ENCODE peak calls at places on chromosome 12, in seven cellular contexts. One of them, this sample, is unnamed.

GRCh38 chr12:70648831-70649230 is 11.6 kb upstream of the PTPRB start:
- DNase-seq in MM.1S: no peak
- DNase-seq in HCT116: no peak
- DNase-seq in GM23338: no peak
- DNase-seq in PC-3: peak
- DNase-seq in hepatocyte: no peak
- DNase-seq in GM23248: peak
- DNase-seq in this sample: no peak

GRCh38 chr12:39619660-39620433 is at the start of gene ABCD2:
- DNase-seq in GM23248: peak
- DNase-seq in HCT116: peak
- DNase-seq in MM.1S: peak
- DNase-seq in GM23338: peak
- DNase-seq in PC-3: peak
- DNase-seq in hepatocyte: peak
- DNase-seq in this sample: peak

GRCh38 chr12:34384693-34385092 is 362.4 kb downstream of the ALG10 start:
- DNase-seq in PC-3: no peak
- DNase-seq in GM23338: no peak
- DNase-seq in hepatocyte: no peak
- DNase-seq in HCT116: no peak
- DNase-seq in MM.1S: no peak
- DNase-seq in GM23248: no peak
- DNase-seq in this sample: no peak

GRCh38 chr12:48996794-48997718 is 2.1 kb downstream of the DDN start:
- DNase-seq in hepatocyte: peak
- DNase-seq in MM.1S: peak
- DNase-seq in HCT116: no peak
- DNase-seq in GM23248: peak
- DNase-seq in GM23338: peak
- DNase-seq in PC-3: peak
- DNase-seq in this sample: peak

GRCh38 chr12:101325590-101325989 is 45.7 kb downstream of the UTP20 start:
- DNase-seq in GM23248: no peak
- DNase-seq in PC-3: no peak
- DNase-seq in HCT116: no peak
- DNase-seq in MM.1S: no peak
- DNase-seq in hepatocyte: no peak
- DNase-seq in GM23338: no peak
- DNase-seq in this sample: no peak

GRCh38 chr12:131094831-131095805 is 141.4 kb downstream of the ADGRD1 start:
- DNase-seq in GM23338: no peak
- DNase-seq in GM23248: no peak
- DNase-seq in PC-3: no peak
- DNase-seq in HCT116: no peak
- DNase-seq in hepatocyte: no peak
- DNase-seq in MM.1S: no peak
- DNase-seq in this sample: no peak

GRCh38 chr12:49410833-49411232 is 43.6 kb downstream of the SPATS2 start:
- DNase-seq in GM23248: no peak
- DNase-seq in GM23338: no peak
- DNase-seq in HCT116: no peak
- DNase-seq in PC-3: no peak
- DNase-seq in hepatocyte: no peak
- DNase-seq in MM.1S: no peak
- DNase-seq in this sample: no peak

GRCh38 chr12:15276088-15276698 is 46.1 kb upstream of the PTPRO start:
- DNase-seq in GM23338: peak
- DNase-seq in HCT116: peak
- DNase-seq in MM.1S: no peak
- DNase-seq in GM23248: peak
- DNase-seq in hepatocyte: peak
- DNase-seq in PC-3: peak
- DNase-seq in this sample: peak

GRCh38 chr12:64584173-64584555 is 26.1 kb upstream of the RASSF3 start:
- DNase-seq in MM.1S: no peak
- DNase-seq in GM23338: no peak
- DNase-seq in GM23248: no peak
- DNase-seq in PC-3: no peak
- DNase-seq in HCT116: no peak
- DNase-seq in hepatocyte: no peak
- DNase-seq in this sample: no peak

DNA sequence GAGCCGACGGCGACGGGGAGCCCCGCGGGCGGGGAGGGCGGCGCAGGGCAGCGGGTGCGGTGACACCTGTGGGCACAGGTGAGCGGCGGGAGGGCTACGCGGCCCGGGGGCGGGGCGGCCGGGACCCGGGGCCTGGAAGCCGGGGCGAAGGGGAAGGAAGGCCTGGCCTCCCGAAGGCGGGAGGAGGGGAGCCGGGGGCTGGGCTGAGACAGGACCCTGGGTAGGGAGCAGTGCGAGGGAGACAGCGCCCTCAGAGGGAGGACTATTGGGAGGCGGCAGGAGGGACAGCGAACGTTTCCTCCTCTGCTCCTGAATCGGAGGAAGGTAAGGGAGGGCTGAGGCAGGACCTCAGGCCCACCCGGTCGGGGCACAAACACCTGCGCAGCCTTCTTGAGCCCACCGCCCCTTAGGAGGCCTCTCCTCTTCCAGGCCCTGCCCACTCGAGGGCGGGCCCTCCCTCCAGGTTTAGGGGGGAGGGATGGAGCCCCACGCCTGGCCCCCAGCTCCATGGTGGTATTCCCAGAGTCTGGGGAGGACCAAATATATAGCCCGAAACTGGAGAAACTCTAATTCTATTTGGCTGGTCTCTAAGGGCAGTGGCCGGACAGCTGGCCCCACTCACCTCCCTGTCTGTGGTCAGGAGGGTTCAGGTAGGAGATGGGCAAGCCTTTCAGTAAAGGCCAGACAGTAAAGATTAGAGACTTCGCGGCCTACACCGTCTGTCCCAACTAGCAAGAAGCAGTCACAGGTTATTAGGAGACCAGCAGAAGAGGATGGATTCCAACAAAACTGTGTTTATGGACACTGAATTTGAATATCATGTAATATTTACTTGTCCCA is 509 bp downstream of the PLEKHG6 start:
- DNase-seq in MM.1S: no peak
- DNase-seq in HCT116: no peak
- DNase-seq in GM23338: peak
- DNase-seq in hepatocyte: peak
- DNase-seq in PC-3: no peak
- DNase-seq in GM23248: no peak
- DNase-seq in this sample: peak
- TF ChIP-seq EZH2 in MM.1S: no peak
- TF ChIP-seq EZH2 in HCT116: no peak
- TF ChIP-seq EZH2 in GM23338: no peak
- TF ChIP-seq EZH2 in hepatocyte: no peak
- TF ChIP-seq EZH2 in PC-3: no peak
- TF ChIP-seq EZH2 in GM23248: no peak
- TF ChIP-seq EZH2 in this sample: no peak

GRCh38 chr12:94620611-94621010 is 29.7 kb downstream of the TMCC3 start:
- DNase-seq in HCT116: no peak
- DNase-seq in PC-3: no peak
- DNase-seq in hepatocyte: no peak
- DNase-seq in GM23338: no peak
- DNase-seq in MM.1S: no peak
- DNase-seq in GM23248: no peak
- DNase-seq in this sample: no peak
- TF ChIP-seq EZH2phosphoT487 in HCT116: no peak
- TF ChIP-seq EZH2phosphoT487 in PC-3: no peak
- TF ChIP-seq EZH2phosphoT487 in hepatocyte: no peak
- TF ChIP-seq EZH2phosphoT487 in GM23338: no peak
- TF ChIP-seq EZH2phosphoT487 in MM.1S: no peak
- TF ChIP-seq EZH2phosphoT487 in GM23248: no peak
- TF ChIP-seq EZH2phosphoT487 in this sample: no peak

DNA sequence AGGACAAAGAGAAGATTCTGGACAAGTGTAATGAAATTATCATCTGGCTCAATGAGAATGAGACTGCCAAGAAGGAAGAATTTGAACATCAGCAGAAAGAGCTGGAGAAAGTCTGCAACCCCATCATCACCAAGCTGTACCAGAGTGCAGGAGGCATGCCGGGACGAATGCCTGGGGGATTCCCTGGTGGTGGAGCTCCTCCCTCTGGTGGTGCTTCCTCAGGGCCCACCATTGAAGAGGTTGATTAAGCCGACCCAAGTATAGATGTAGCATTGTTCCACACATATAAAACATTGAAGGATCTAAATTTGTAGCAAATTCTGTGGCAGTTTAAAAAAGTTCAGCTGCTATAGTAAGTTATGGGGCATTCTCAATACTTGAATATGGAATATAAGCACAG is 174.3 kb upstream of the CCND2 start:
- DNase-seq in MM.1S: no peak
- DNase-seq in GM23338: peak
- DNase-seq in PC-3: no peak
- DNase-seq in GM23248: no peak
- DNase-seq in HCT116: no peak
- DNase-seq in hepatocyte: no peak
- DNase-seq in this sample: peak
- TF ChIP-seq EZH2 in MM.1S: no peak
- TF ChIP-seq EZH2 in GM23338: no peak
- TF ChIP-seq EZH2 in PC-3: no peak
- TF ChIP-seq EZH2 in GM23248: no peak
- TF ChIP-seq EZH2 in HCT116: no peak
- TF ChIP-seq EZH2 in hepatocyte: no peak
- TF ChIP-seq EZH2 in this sample: no peak

GRCh38 chr12:78797201-78797931 is 67.2 kb upstream of the SYT1 start:
- DNase-seq in GM23248: peak
- DNase-seq in HCT116: no peak
- DNase-seq in hepatocyte: no peak
- DNase-seq in MM.1S: no peak
- DNase-seq in PC-3: peak
- DNase-seq in GM23338: no peak
- DNase-seq in this sample: no peak
- TF ChIP-seq EZH2phosphoT487 in GM23248: no peak
- TF ChIP-seq EZH2phosphoT487 in HCT116: no peak
- TF ChIP-seq EZH2phosphoT487 in hepatocyte: no peak
- TF ChIP-seq EZH2phosphoT487 in MM.1S: no peak
- TF ChIP-seq EZH2phosphoT487 in PC-3: no peak
- TF ChIP-seq EZH2phosphoT487 in GM23338: no peak
- TF ChIP-seq EZH2phosphoT487 in this sample: no peak

DNA sequence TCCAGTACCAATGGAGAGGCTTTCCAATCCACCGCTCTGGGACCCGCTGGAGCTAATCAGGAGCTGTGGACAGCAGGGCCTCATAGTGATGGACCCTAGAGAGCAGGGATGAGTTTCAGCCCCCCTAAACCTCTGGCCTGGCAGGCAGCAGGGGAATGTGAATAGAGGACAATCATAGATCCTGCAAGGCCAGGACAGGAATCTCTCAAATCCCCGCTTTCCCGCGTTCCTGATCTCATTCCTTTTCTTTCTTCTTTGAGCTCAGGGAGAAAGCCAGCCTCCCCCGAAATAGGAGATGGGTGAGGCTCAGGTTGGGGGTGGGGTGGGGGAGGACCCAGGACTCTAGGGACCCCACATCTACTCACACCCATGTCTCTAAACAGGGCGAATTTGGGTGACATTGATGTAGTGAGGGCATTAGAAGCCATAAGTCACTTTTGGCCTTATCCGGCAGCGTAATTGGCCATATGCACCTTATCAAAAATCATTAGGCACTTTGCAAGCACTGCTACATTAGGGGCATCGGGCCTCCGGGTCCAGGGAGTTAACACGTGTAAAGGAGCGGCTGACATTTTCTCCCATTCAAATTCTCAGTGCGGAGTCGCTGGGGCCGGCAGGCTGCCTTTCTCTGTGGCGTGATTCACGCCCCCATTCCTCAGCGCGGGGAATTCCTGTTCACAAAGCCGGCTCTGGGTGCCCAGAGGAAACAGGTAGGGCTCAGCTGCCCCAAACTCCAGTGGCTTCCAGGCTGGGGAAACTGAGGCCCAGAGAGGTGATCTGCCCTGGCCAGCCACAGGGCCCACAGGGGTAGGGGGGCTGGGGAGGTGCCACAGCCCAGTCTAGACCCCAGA is 1.6 kb downstream of the LHX5 start:
- DNase-seq in MM.1S: no peak
- DNase-seq in HCT116: no peak
- DNase-seq in GM23338: no peak
- DNase-seq in GM23248: no peak
- DNase-seq in PC-3: no peak
- DNase-seq in hepatocyte: no peak
- DNase-seq in this sample: peak
- TF ChIP-seq EZH2 in MM.1S: no peak
- TF ChIP-seq EZH2 in HCT116: no peak
- TF ChIP-seq EZH2 in GM23338: peak
- TF ChIP-seq EZH2 in GM23248: no peak
- TF ChIP-seq EZH2 in PC-3: peak
- TF ChIP-seq EZH2 in hepatocyte: no peak
- TF ChIP-seq EZH2 in this sample: no peak

GRCh38 chr12:78343657-78344056 is 513.0 kb downstream of the NAV3 start:
- DNase-seq in GM23248: no peak
- DNase-seq in HCT116: no peak
- DNase-seq in PC-3: peak
- DNase-seq in hepatocyte: no peak
- DNase-seq in MM.1S: no peak
- DNase-seq in GM23338: no peak
- DNase-seq in this sample: no peak

GRCh38 chr12:78340406-78340805 is 509.7 kb downstream of the NAV3 start:
- DNase-seq in MM.1S: no peak
- DNase-seq in GM23248: no peak
- DNase-seq in GM23338: no peak
- DNase-seq in hepatocyte: no peak
- DNase-seq in PC-3: no peak
- DNase-seq in HCT116: no peak
- DNase-seq in this sample: no peak

DNA sequence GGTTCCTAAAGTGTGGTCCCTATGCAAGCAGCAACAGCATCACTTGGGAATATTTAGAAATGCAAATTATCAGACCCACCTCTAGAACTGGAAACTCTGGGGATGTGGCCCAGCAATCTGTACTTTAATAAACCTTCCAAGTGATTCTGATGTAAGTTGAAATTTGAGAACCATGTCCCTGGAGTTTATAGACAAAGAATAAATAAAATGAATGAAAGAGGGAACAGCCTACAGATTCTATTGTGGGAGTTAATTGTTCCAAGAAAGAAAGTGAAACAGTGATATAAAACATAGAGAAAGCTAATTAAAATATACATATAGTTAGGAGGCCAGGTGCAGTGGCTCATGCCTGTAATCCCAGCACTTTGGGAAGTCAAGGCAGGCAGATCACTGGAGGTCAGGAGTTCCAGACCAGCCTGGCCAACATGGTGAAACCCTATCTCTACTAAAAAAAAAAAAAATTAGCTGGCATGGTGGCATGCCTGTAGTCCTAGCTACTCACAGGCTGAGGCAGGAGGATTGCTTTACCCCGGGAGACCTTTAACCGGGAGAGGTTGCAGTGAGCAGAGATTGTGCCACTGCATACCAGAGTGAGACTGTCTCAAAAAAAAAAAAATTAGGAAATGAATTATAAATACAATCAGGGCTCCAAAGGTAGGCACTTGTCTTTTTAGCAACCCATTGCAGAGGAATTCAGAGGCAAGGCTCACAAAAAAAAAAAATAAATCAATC is 507.5 kb downstream of the NAV3 start:
- DNase-seq in HCT116: no peak
- DNase-seq in MM.1S: no peak
- DNase-seq in hepatocyte: no peak
- DNase-seq in GM23338: no peak
- DNase-seq in GM23248: no peak
- DNase-seq in PC-3: no peak
- DNase-seq in this sample: no peak
- TF ChIP-seq EZH2phosphoT487 in HCT116: no peak
- TF ChIP-seq EZH2phosphoT487 in MM.1S: no peak
- TF ChIP-seq EZH2phosphoT487 in hepatocyte: no peak
- TF ChIP-seq EZH2phosphoT487 in GM23338: no peak
- TF ChIP-seq EZH2phosphoT487 in GM23248: no peak
- TF ChIP-seq EZH2phosphoT487 in PC-3: no peak
- TF ChIP-seq EZH2phosphoT487 in this sample: no peak

This sample was measured in neural progenitor cell.